ENCODE peak calls at places on chromosomes 16 and 17, in eight cellular contexts. M is SK-N-SH, Z is tibial nerve, P is A549, K is upper lobe of left lung, B is stomach, J is ovary, C is suprapubic skin. W is an unnamed sample.
A peak's percentile ranks its signal among the peaks of the same experiment; 100 is the strongest.

GRCh38 chr17:60102632-60103047 is 23.9 kb upstream of the HEATR6 start:
- DNase-seq in M (no peak), J (no peak), C (no peak), K (peak; percentile 37), Z (no peak), B (no peak), P (peak; percentile 35), W (no peak)

GRCh38 chr17:73210002-73210678 is 17.3 kb downstream of the COG1 start:
- DNase-seq in Z (no peak), P (no peak), B (no peak), K (no peak), J (no peak), C (no peak), M (peak; percentile 80), W (no peak)

GRCh38 chr17:31918701-31919128 is 17.2 kb upstream of the UTP6 start:
- DNase-seq in Z (no peak), K (no peak), J (no peak), C (no peak), M (no peak), B (no peak), P (peak; percentile 45), W (no peak)

GRCh38 chr17:76772842-76773521 is 35.1 kb downstream of the MFSD11 start:
- DNase-seq in M (peak; percentile 64), C (no peak), K (peak; percentile 26), B (no peak), P (peak; percentile 55), J (no peak), Z (no peak), W (no peak)

GRCh38 chr16:75066861-75067447 is 49.6 kb downstream of the LDHD start:
- DNase-seq in J (no peak), B (no peak), P (no peak), C (no peak), Z (no peak), M (no peak), K (no peak), W (no peak)

GRCh38 chr17:65677932-65678331 is 116.5 kb upstream of the AXIN2 start:
- DNase-seq in K (no peak), B (no peak), P (no peak), M (no peak), J (no peak), Z (no peak), C (no peak), W (no peak)

GRCh38 chr16:785563-786535 is 2.3 kb downstream of the RPUSD1 start:
- DNase-seq in J (peak; percentile 34), P (peak; percentile 77), Z (peak; percentile 32), K (peak; percentile 70), B (peak; percentile 82), M (peak; percentile 86), C (no peak), W (peak; percentile 81)

GRCh38 chr17:46986401-46986800 is 7.3 kb upstream of the RPRML start:
- DNase-seq in J (no peak), C (no peak), P (no peak), M (no peak), Z (no peak), K (no peak), B (no peak), W (no peak)

GRCh38 chr17:64499805-64500486 is 3.1 kb upstream of the POLG2 start:
- DNase-seq in J (no peak), Z (no peak), B (no peak), K (no peak), M (no peak), P (peak; percentile 40), C (no peak), W (no peak)

GRCh38 chr16:89890886-89891657 is 17.7 kb downstream of the TCF25 start:
- DNase-seq in Z (no peak), K (no peak), J (no peak), C (no peak), M (no peak), B (no peak), P (no peak), W (no peak)

GRCh38 chr17:40648326-40648968 is 829 bp upstream of the SMARCE1 start:
- DNase-seq in J (no peak), B (peak; percentile 37), M (no peak), K (no peak), P (no peak), C (peak; percentile 67), Z (no peak), W (no peak)

GRCh38 chr17:75088902-75089417 is 1.2 kb downstream of the SLC16A5 start:
- DNase-seq in M (no peak), Z (no peak), J (peak; percentile 25), C (no peak), K (peak; percentile 85), B (peak; percentile 60), P (peak; percentile 79), W (no peak)

GRCh38 chr17:81483862-81484194 is 28.8 kb downstream of the ACTG1 start:
- DNase-seq in P (no peak), K (no peak), J (no peak), B (no peak), Z (no peak), M (no peak), C (no peak), W (no peak)

GRCh38 chr16:76913046-76913445 is 277.9 kb upstream of the MON1B start:
- DNase-seq in B (no peak), M (no peak), P (peak; percentile 6), K (no peak), C (no peak), J (no peak), Z (no peak), W (no peak)

GRCh38 chr17:59126809-59127417 is 20.2 kb upstream of the TRIM37 start:
- DNase-seq in J (no peak), B (no peak), P (no peak), Z (no peak), K (no peak), M (no peak), C (no peak), W (no peak)

GRCh38 chr17:79655672-79656290 is 44.9 kb upstream of the RBFOX3 start:
- DNase-seq in Z (no peak), B (peak; percentile 11), M (no peak), K (no peak), J (peak; percentile 2), C (no peak), P (no peak), W (peak; percentile 49)

GRCh38 chr17:49836111-49837030 is 11.5 kb downstream of the TAC4 start:
- DNase-seq in B (peak; percentile 57), Z (no peak), P (peak; percentile 68), M (no peak), K (peak; percentile 73), C (no peak), J (no peak), W (no peak)

GRCh38 chr17:66661857-66662256 is 173.1 kb upstream of the CACNG5 start:
- DNase-seq in M (no peak), K (no peak), C (no peak), B (no peak), Z (no peak), J (no peak), P (no peak), W (no peak)

GRCh38 chr17:8621585-8621984 is 8.9 kb downstream of the MYH10 start:
- DNase-seq in J (no peak), K (no peak), M (no peak), Z (no peak), C (no peak), P (no peak), B (no peak), W (no peak)

DNA sequence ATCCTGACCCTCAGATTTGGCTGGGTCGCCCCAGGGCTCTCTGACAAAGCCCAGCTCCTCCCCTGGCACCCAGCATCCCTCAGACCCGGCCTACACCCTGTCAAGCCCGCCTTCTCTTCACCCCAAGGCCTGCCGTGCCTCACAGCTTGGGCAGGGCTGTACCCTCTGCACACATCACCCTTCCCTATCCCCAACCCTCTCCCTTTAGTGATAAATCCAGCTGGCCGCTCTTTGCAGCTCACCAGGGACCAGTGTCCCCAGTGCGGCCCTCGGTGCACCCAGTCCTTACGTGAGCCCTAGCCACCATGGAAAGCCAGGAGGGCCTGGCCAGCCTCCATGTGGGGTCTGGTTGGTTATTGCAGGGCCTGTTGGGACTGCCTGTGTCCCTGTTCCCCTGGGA is 74.5 kb downstream of the RAI1 start:
- DNase-seq in K (no peak), P (no peak), B (no peak), C (no peak), Z (no peak), J (no peak), M (no peak), W (no peak)
- H3K4me1 ChIP-seq in K (peaks cover 62% of the 10 kb centered on the region), P (peaks cover 26% of the 10 kb centered on the region), B (peaks cover 30% of the 10 kb centered on the region), C (peaks cover 30% of the 10 kb centered on the region), Z (no peaks in the 10 kb centered on the region), J (peaks cover 7% of the 10 kb centered on the region), M (peaks cover 14% of the 10 kb centered on the region), W (peaks cover 44% of the 10 kb centered on the region)

GRCh38 chr17:7408341-7408740 is 696 bp downstream of the NLGN2 start:
- DNase-seq in B (no peak), K (no peak), J (no peak), P (no peak), Z (no peak), M (no peak), C (peak; percentile 48), W (no peak)
- TF ChIP-seq EP300 in B (no peak), K (no peak), J (no peak), P (no peak), Z (no peak), M (no peak), C (no peak), W (no peak)

DNA sequence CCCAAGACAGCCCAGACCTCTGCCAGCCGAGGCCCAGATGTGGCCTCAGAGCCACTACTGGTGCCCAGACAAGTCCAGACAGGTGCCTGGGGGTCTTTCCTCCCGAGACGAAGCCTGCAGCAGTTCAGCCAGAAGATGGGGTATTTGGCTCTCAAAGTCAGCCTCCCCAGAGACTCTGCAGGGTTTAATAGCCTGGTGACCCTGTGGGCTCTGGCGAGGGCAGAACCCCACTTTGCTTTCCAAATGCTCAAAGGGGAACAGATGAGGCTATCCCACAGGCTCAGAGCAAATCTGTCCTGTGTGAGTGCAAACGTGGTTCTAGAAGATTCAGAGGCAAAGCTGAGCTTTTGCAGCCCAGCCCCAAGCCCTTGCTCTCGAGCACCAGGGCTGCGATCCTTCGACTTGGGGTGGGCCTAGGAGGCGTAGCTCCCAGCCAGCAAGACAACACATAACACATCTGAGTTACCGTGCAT is 236.0 kb downstream of the MRTFB start:
- DNase-seq in P (no peak), B (no peak), Z (no peak), J (no peak), M (no peak), K (no peak), C (no peak), W (no peak)
- H3K4me1 ChIP-seq in P (peaks cover 64% of the 10 kb centered on the region), B (peaks cover 40% of the 10 kb centered on the region), Z (no peaks in the 10 kb centered on the region), J (peaks cover 16% of the 10 kb centered on the region), M (peaks cover 29% of the 10 kb centered on the region), K (peaks cover 27% of the 10 kb centered on the region), C (peaks cover 71% of the 10 kb centered on the region), W (peaks cover 78% of the 10 kb centered on the region)

GRCh38 chr16:3158498-3159314 is 23.9 kb downstream of the ZNF213 start:
- DNase-seq in K (peak; percentile 90), C (peak; percentile 94), B (peak; percentile 90), M (peak; percentile 93), P (peak; percentile 94), Z (peak; percentile 86), J (peak; percentile 89), W (peak; percentile 95)

GRCh38 chr16:3155181-3155580 is 20.4 kb downstream of the ZNF213 start:
- DNase-seq in B (no peak), C (no peak), K (no peak), M (no peak), Z (no peak), J (no peak), P (no peak), W (no peak)

GRCh38 chr16:3155972-3156371 is 21.1 kb downstream of the ZNF213 start:
- DNase-seq in M (no peak), J (no peak), K (no peak), C (no peak), P (no peak), Z (no peak), B (no peak), W (no peak)

GRCh38 chr16:3158014-3158497 is 23.2 kb downstream of the ZNF213 start:
- DNase-seq in K (no peak), B (no peak), C (peak; percentile 73), M (peak; percentile 73), P (no peak), Z (no peak), J (no peak), W (no peak)

GRCh38 chr16:3157229-3158013 is 22.6 kb downstream of the ZNF213 start:
- DNase-seq in M (peak; percentile 76), K (peak; percentile 66), B (peak; percentile 72), C (peak; percentile 82), Z (peak; percentile 65), J (peak; percentile 70), P (peak; percentile 98), W (peak; percentile 82)
- TF ChIP-seq EP300 in M (no peak), K (no peak), B (no peak), C (no peak), Z (no peak), J (no peak), P (no peak), W (no peak)